ENCODE peak calls at places on chromosomes 13 and 19, in seven cellular contexts. F is GM03348, D is mucosa of gallbladder, Y is NCI-H1092 treated with DMSO at 0.1 percent for 48 hours, A is activated T-cell treated with anti-CD3 and anti-CD28 coated beads for 48 hours, W is nephron progenitor cell, U is non-pigmented ciliary epithelial cell. K is an unnamed sample.

GRCh38 chr19:1467512-1468273 is 11.3 kb downstream of the C19orf25 start:
- DNase-seq in W (peak; percentile 43), Y (no peak), F (no peak), A (no peak), U (no peak), D (no peak), K (no peak)

GRCh38 chr13:93248627-93249047 is 22.0 kb downstream of the GPC6 start:
- DNase-seq in F (no peak), Y (peak; percentile 98), U (no peak), W (peak; percentile 46), D (peak; percentile 77), A (no peak), K (peak; percentile 80)

GRCh38 chr13:107964356-107964755 is 251.0 kb downstream of the LIG4 start:
- DNase-seq in A (no peak), F (no peak), U (no peak), Y (peak; percentile 91), W (no peak), D (no peak), K (peak; percentile 95)

GRCh38 chr13:26458196-26458734 is 99.2 kb upstream of the WASF3 start:
- DNase-seq in Y (no peak), U (no peak), W (no peak), F (no peak), D (no peak), A (no peak), K (no peak)

GRCh38 chr13:98175823-98176222 is 1.2 kb downstream of the RNF113B start:
- DNase-seq in Y (no peak), W (no peak), D (no peak), F (no peak), A (no peak), U (no peak), K (no peak)

GRCh38 chr19:33214621-33215020 is 11.0 kb downstream of the SLC7A10 start:
- DNase-seq in D (no peak), U (no peak), A (no peak), Y (peak; percentile 21), F (peak; percentile 52), W (peak; percentile 41), K (peak; percentile 35)

GRCh38 chr13:64127192-64127591 is 2711.5 kb upstream of the PCDH20 start:
- DNase-seq in U (no peak), A (no peak), D (no peak), Y (no peak), F (no peak), W (no peak), K (no peak)

GRCh38 chr19:14368011-14368513 is 13.2 kb upstream of the ADGRE5 start:
- DNase-seq in U (no peak), Y (no peak), A (no peak), D (no peak), F (no peak), W (no peak), K (no peak)

GRCh38 chr13:26785845-26786630 is 25.5 kb upstream of the GPR12 start:
- DNase-seq in Y (no peak), A (peak; percentile 32), U (no peak), D (no peak), W (peak; percentile 25), F (no peak), K (no peak)

GRCh38 chr13:67859904-67860303 is 629.8 kb upstream of the PCDH9 start:
- DNase-seq in W (no peak), A (no peak), U (no peak), F (no peak), D (no peak), Y (no peak), K (no peak)

GRCh38 chr19:2983351-2984195 is 6.2 kb downstream of the TLE6 start:
- DNase-seq in A (no peak), F (peak; percentile 75), Y (peak; percentile 97), D (no peak), W (no peak), U (no peak), K (peak; percentile 50)

GRCh38 chr19:13781547-13781946 is 7.3 kb downstream of the C19orf53 start:
- DNase-seq in U (peak; percentile 70), D (peak; percentile 59), Y (peak; percentile 19), A (no peak), F (peak; percentile 93), W (peak; percentile 53), K (peak; percentile 66)

GRCh38 chr13:44249439-44249838 is 124.2 kb upstream of the SERP2 start:
- DNase-seq in D (peak; percentile 56), A (no peak), Y (peak; percentile 5), U (no peak), F (peak; percentile 68), W (no peak), K (no peak)

GRCh38 chr13:30159446-30159839 is 147.9 kb downstream of the KATNAL1 start:
- DNase-seq in Y (no peak), F (peak; percentile 87), A (peak; percentile 56), W (no peak), U (peak; percentile 76), D (no peak), K (no peak)

GRCh38 chr13:97119899-97120745 is 102.0 kb upstream of the MBNL2 start:
- DNase-seq in F (no peak), U (no peak), Y (no peak), A (no peak), D (no peak), W (no peak), K (no peak)

GRCh38 chr13:100146534-100146933 is 57.6 kb downstream of the PCCA start:
- DNase-seq in U (no peak), Y (no peak), D (no peak), F (no peak), W (no peak), A (no peak), K (no peak)

GRCh38 chr13:30618186-30618937 is 642 bp downstream of the USPL1 start:
- DNase-seq in Y (peak; percentile 19), F (peak; percentile 20), A (no peak), W (peak; percentile 25), D (peak; percentile 15), U (no peak), K (no peak)

K was measured in NCI-H510A treated with DMSO at 0.1 percent for 48 hours.